ENCODE peak calls at places on chromosomes 1 and 21, in five cellular contexts. X is osteocyte, M is DND-41, N is left ventricle myocardium inferior, Q is cardiac fibroblast. B is an unnamed sample.

GRCh38 chr1:91884459-91885290 is 1.3 kb downstream of the TGFBR3 start:
- DNase-seq in X (no peak), M (no peak), N (peak), Q (no peak), B (peak)

GRCh38 chr1:108639899-108640560 is 20.9 kb downstream of the HENMT1 start:
- DNase-seq in X (no peak), M (peak), N (no peak), Q (no peak), B (no peak)

GRCh38 chr1:199472025-199472424 is 555.5 kb upstream of the NR5A2 start:
- DNase-seq in X (no peak), M (no peak), N (no peak), Q (peak), B (no peak)

GRCh38 chr21:45003331-45004058 is 63.7 kb downstream of the SLX9 start:
- DNase-seq in X (no peak), M (no peak), N (peak), Q (no peak), B (no peak)

GRCh38 chr1:198212126-198212525 is 55.3 kb downstream of the NEK7 start:
- DNase-seq in X (no peak), M (no peak), N (no peak), Q (no peak), B (no peak)

GRCh38 chr21:33071878-33072306 is 2.0 kb downstream of the OLIG1 start:
- DNase-seq in X (no peak), M (no peak), N (no peak), Q (no peak), B (peak)

GRCh38 chr1:185695299-185695698 is 38.9 kb upstream of the HMCN1 start:
- DNase-seq in X (no peak), M (no peak), N (no peak), Q (no peak), B (no peak)

GRCh38 chr21:32475162-32475812 is 62.8 kb downstream of the EVA1C start:
- DNase-seq in X (no peak), M (no peak), N (no peak), Q (peak), B (no peak)

GRCh38 chr1:69992594-69992993 is 212.8 kb downstream of the LRRC40 start:
- DNase-seq in X (no peak), M (no peak), N (no peak), Q (no peak), B (no peak)

GRCh38 chr1:61301824-61302652 is 219.7 kb downstream of the NFIA start:
- DNase-seq in X (no peak), M (no peak), N (no peak), Q (peak), B (no peak)

GRCh38 chr1:44423706-44424546 is 18.9 kb downstream of the RNF220 start:
- DNase-seq in X (no peak), M (peak), N (peak), Q (peak), B (no peak)

GRCh38 chr1:66267211-66267940 is 266.6 kb upstream of the SGIP1 start:
- DNase-seq in X (no peak), M (no peak), N (no peak), Q (peak), B (no peak)

GRCh38 chr1:119887428-119887827 is 8.9 kb downstream of the ADAM30 start:
- DNase-seq in X (no peak), M (no peak), N (no peak), Q (no peak), B (no peak)

GRCh38 chr1:241376711-241377110 is 19.7 kb upstream of the RGS7 start:
- DNase-seq in X (no peak), M (no peak), N (no peak), Q (no peak), B (no peak)

GRCh38 chr21:35045539-35046222 is 3.4 kb downstream of the RUNX1 start:
- DNase-seq in X (no peak), M (peak), N (no peak), Q (no peak), B (no peak)

GRCh38 chr1:76336951-76337371 is 262.4 kb downstream of the ST6GALNAC3 start:
- DNase-seq in X (peak), M (no peak), N (peak), Q (peak), B (no peak)

GRCh38 chr1:15938628-15939161 is 37.2 kb downstream of the ZBTB17 start:
- DNase-seq in X (peak), M (peak), N (no peak), Q (no peak), B (no peak)

GRCh38 chr1:15936025-15936424 is 39.9 kb downstream of the ZBTB17 start:
- DNase-seq in X (no peak), M (no peak), N (no peak), Q (no peak), B (no peak)

GRCh38 chr1:15939181-15940109 is 36.5 kb downstream of the ZBTB17 start:
- DNase-seq in X (peak), M (no peak), N (no peak), Q (no peak), B (no peak)

GRCh38 chr1:15937146-15937545 is 38.8 kb downstream of the ZBTB17 start:
- DNase-seq in X (no peak), M (no peak), N (no peak), Q (no peak), B (no peak)

GRCh38 chr1:15937706-15938168 is 38.2 kb downstream of the ZBTB17 start:
- DNase-seq in X (no peak), M (no peak), N (no peak), Q (peak), B (no peak)
- TF ChIP-seq CTCF in X (peak), M (peak), N (no peak), Q (peak), B (no peak)

GRCh38 chr1:62437273-62437945 is 560 bp downstream of the USP1 start:
- DNase-seq in X (no peak), M (no peak), N (no peak), Q (peak), B (no peak)
- TF ChIP-seq CTCF in X (no peak), M (no peak), N (no peak), Q (no peak), B (no peak)

GRCh38 chr1:88552226-88552625 is 131.8 kb upstream of the PKN2 start:
- DNase-seq in X (no peak), M (no peak), N (no peak), Q (no peak), B (no peak)
- TF ChIP-seq CTCF in X (no peak), M (peak), N (no peak), Q (no peak), B (no peak)

DNA sequence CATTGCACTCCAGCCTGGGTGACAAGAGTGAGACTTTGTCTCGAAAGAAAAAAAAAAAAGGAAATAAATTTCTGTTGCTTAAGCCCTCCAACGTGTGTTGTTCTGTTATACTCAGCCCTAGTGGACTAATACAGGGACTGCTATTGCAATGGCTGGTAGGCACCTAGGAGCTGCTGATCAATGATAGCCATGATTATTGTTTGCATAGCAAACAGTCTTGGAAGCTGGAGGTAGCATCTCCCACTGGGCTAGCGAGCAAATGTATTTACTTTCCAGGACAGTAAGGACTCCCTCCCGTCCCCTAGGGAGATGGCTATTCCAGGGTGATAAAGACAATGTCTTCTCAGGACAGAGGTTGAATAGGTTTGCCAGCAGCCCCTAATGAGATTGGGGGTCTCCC is 13.5 kb upstream of the TNFRSF8 start:
- DNase-seq in X (no peak), M (no peak), N (no peak), Q (no peak), B (no peak)
- TF ChIP-seq CTCF in X (peak), M (no peak), N (no peak), Q (no peak), B (no peak)

DNA sequence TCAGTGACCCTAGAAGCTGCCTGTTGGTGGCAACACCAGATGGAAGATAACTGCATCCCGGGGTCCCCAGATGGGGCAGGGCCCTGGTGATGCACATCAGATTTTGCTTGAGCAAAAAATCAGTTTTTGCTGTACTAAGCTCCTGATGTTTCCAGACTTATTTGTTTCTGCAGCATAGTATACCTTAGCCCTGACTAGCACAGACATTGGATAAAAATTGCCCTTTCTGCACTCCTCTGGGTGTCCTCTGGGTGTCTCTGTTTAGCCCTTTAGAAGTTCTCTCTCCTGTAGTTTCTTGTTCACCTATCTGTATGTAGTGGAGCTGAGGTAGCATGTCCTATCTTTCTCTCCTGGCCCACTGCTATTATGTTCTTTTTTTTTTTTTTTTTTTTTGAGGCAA is 30.3 kb upstream of the PLA2G2C start:
- DNase-seq in X (no peak), M (peak), N (no peak), Q (peak), B (no peak)
- TF ChIP-seq CTCF in X (peak), M (peak), N (peak), Q (peak), B (peak)

DNA sequence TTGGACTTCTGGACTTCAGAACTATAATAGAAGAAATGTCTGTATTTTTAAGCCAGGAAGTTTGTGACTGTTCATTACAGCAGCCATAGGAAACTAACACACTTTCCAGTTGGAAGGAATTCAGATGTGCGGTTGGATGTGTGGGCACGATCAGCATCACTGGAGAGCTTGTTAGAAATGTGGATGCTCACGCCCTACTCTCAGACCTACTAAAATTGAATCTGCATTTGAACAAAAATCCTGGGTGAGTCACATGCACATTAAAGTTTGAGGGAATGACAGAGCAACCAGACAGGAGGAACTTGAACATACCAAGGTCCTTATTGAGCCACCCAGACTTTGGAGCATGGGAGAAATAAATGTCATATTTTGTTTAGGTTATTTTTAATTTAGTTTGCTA is 346.4 kb downstream of the BARHL2 start:
- DNase-seq in X (no peak), M (no peak), N (no peak), Q (no peak), B (no peak)
- TF ChIP-seq CTCF in X (no peak), M (no peak), N (no peak), Q (no peak), B (no peak)

GRCh38 chr1:223001653-223002634 is 141.1 kb downstream of the TLR5 start:
- DNase-seq in X (no peak), M (no peak), N (no peak), Q (no peak), B (no peak)
- TF ChIP-seq CTCF in X (peak), M (peak), N (no peak), Q (peak), B (no peak)

DNA sequence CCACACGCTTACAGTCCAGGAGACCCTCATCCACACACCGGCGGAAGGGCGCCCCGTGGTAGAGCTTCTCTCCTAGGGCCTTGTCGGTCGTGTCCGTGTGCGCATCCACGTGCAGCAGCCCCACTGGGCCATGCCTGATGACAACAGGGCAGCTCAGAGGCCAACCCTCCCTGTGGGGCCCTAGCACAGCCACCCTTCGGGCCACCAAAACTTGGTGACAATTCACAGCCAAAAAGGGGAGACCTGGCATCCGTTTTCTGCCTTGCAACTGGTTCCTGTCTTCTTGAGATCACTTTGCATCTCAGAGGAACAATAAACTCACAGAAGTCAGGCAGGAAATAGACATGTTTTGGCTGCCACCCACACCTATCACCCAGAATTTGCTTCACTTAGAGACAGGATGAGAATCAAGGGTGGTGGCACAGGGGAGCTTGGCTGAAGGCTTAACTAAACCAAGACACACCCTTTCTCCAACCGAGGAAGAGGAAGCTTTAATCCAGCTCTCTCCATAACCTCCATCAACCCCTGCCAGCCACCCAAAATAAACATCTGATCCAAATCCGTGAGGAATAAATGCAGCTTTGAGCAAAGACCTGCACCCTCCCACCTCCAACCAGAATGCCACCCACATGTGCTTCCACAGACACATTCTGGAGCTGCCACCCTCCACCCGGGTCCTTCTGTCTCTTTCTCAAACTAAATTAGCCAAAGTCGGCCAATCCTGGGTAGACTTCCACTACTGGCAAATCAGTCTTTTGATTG is 5.7 kb downstream of the AGMAT start:
- DNase-seq in X (no peak), M (no peak), N (no peak), Q (no peak), B (no peak)
- TF ChIP-seq CTCF in X (no peak), M (no peak), N (no peak), Q (no peak), B (no peak)

GRCh38 chr21:18387994-18388393 is 15.6 kb downstream of the TMPRSS15 start:
- DNase-seq in X (no peak), M (no peak), N (no peak), Q (no peak), B (no peak)
- TF ChIP-seq CTCF in X (peak), M (no peak), N (no peak), Q (no peak), B (no peak)